ENCODE peak calls at places on chromosome 17, in six cellular contexts. One of them, this sample, is unnamed.

GRCh38 chr17:29958947-29959657 is 17.7 kb downstream of the EFCAB5 start:
- DNase-seq in AG04449: no peak
- DNase-seq in head of caudate nucleus: no peak
- DNase-seq in endothelial cell: no peak
- DNase-seq in HTR-8/SVneo: no peak
- DNase-seq in H54: peak
- DNase-seq in this sample: no peak

GRCh38 chr17:42680331-42680808 is 1.3 kb downstream of the CCR10 start:
- DNase-seq in AG04449: no peak
- DNase-seq in head of caudate nucleus: no peak
- DNase-seq in endothelial cell: no peak
- DNase-seq in HTR-8/SVneo: no peak
- DNase-seq in H54: no peak
- DNase-seq in this sample: no peak

GRCh38 chr17:4903051-4903818 is at the start of gene CHRNE:
- DNase-seq in AG04449: no peak
- DNase-seq in head of caudate nucleus: peak
- DNase-seq in endothelial cell: peak
- DNase-seq in HTR-8/SVneo: peak
- DNase-seq in H54: peak
- DNase-seq in this sample: peak

GRCh38 chr17:79749156-79749815 is 18.5 kb downstream of the ENPP7 start:
- DNase-seq in AG04449: peak
- DNase-seq in head of caudate nucleus: no peak
- DNase-seq in endothelial cell: no peak
- DNase-seq in HTR-8/SVneo: no peak
- DNase-seq in H54: peak
- DNase-seq in this sample: no peak

GRCh38 chr17:27927781-27928180 is 34.6 kb upstream of the LYRM9 start:
- DNase-seq in AG04449: no peak
- DNase-seq in head of caudate nucleus: no peak
- DNase-seq in endothelial cell: no peak
- DNase-seq in HTR-8/SVneo: no peak
- DNase-seq in H54: no peak
- DNase-seq in this sample: no peak

GRCh38 chr17:69336996-69337395 is 10.1 kb upstream of the ABCA5 start:
- DNase-seq in AG04449: no peak
- DNase-seq in head of caudate nucleus: no peak
- DNase-seq in endothelial cell: no peak
- DNase-seq in HTR-8/SVneo: no peak
- DNase-seq in H54: no peak
- DNase-seq in this sample: no peak

GRCh38 chr17:45063198-45063597 is 2.1 kb downstream of the NMT1 start:
- DNase-seq in AG04449: no peak
- DNase-seq in head of caudate nucleus: no peak
- DNase-seq in endothelial cell: no peak
- DNase-seq in HTR-8/SVneo: no peak
- DNase-seq in H54: no peak
- DNase-seq in this sample: no peak

GRCh38 chr17:11204991-11205390 is 36.0 kb upstream of the SHISA6 start:
- DNase-seq in AG04449: no peak
- DNase-seq in head of caudate nucleus: no peak
- DNase-seq in endothelial cell: no peak
- DNase-seq in HTR-8/SVneo: no peak
- DNase-seq in H54: no peak
- DNase-seq in this sample: no peak

GRCh38 chr17:81701288-81702071 is 1.7 kb upstream of the MRPL12 start:
- DNase-seq in AG04449: no peak
- DNase-seq in head of caudate nucleus: no peak
- DNase-seq in endothelial cell: no peak
- DNase-seq in HTR-8/SVneo: no peak
- DNase-seq in H54: no peak
- DNase-seq in this sample: no peak

GRCh38 chr17:80443916-80444708 is 29.1 kb downstream of the ENDOV start:
- DNase-seq in AG04449: no peak
- DNase-seq in head of caudate nucleus: peak
- DNase-seq in endothelial cell: no peak
- DNase-seq in HTR-8/SVneo: no peak
- DNase-seq in H54: no peak
- DNase-seq in this sample: no peak